ENCODE peak calls at places on chromosomes 5 and 9, in four cellular contexts. One of them, this sample, is unnamed.

GRCh38 chr9:38047301-38048251 is 21.5 kb downstream of the SHB start:
- DNase-seq in ovary: no peak
- DNase-seq in astrocyte of the cerebellum: peak; percentile 90
- DNase-seq in H9: peak; percentile 90
- DNase-seq in this sample: peak; percentile 76

GRCh38 chr9:81394816-81395215 is 294.5 kb downstream of the TLE1 start:
- DNase-seq in astrocyte of the cerebellum: no peak
- DNase-seq in H9: no peak
- DNase-seq in ovary: no peak
- DNase-seq in this sample: no peak

GRCh38 chr5:82758881-82759280 is 318.3 kb downstream of the TMEM167A start:
- DNase-seq in ovary: no peak
- DNase-seq in astrocyte of the cerebellum: no peak
- DNase-seq in H9: no peak
- DNase-seq in this sample: no peak

GRCh38 chr9:89428901-89429890 is 68.7 kb downstream of the SEMA4D start:
- DNase-seq in astrocyte of the cerebellum: no peak
- DNase-seq in H9: peak; percentile 85
- DNase-seq in ovary: no peak
- DNase-seq in this sample: no peak

GRCh38 chr5:43646997-43647396 is 44.0 kb downstream of the NNT start:
- DNase-seq in H9: no peak
- DNase-seq in ovary: no peak
- DNase-seq in astrocyte of the cerebellum: no peak
- DNase-seq in this sample: no peak

GRCh38 chr5:3546028-3546427 is 49.6 kb upstream of the IRX1 start:
- DNase-seq in astrocyte of the cerebellum: no peak
- DNase-seq in H9: no peak
- DNase-seq in ovary: no peak
- DNase-seq in this sample: no peak

GRCh38 chr5:23631283-23632045 is 124.1 kb downstream of the PRDM9 start:
- DNase-seq in H9: no peak
- DNase-seq in astrocyte of the cerebellum: peak; percentile 2
- DNase-seq in ovary: no peak
- DNase-seq in this sample: no peak

GRCh38 chr5:133900498-133901270 is 67.7 kb downstream of the C5orf15 start:
- DNase-seq in H9: no peak
- DNase-seq in astrocyte of the cerebellum: no peak
- DNase-seq in ovary: no peak
- DNase-seq in this sample: no peak

GRCh38 chr9:85108229-85108628 is 438.7 kb downstream of the NTRK2 start:
- DNase-seq in astrocyte of the cerebellum: no peak
- DNase-seq in ovary: no peak
- DNase-seq in H9: no peak
- DNase-seq in this sample: no peak
- TF ChIP-seq CTCF in astrocyte of the cerebellum: no peak
- TF ChIP-seq CTCF in ovary: no peak
- TF ChIP-seq CTCF in H9: peak; percentile 19
- TF ChIP-seq CTCF in this sample: no peak

GRCh38 chr9:33111621-33112020 is 35.1 kb upstream of the SMU1 start:
- DNase-seq in H9: no peak
- DNase-seq in ovary: no peak
- DNase-seq in astrocyte of the cerebellum: no peak
- DNase-seq in this sample: no peak
- TF ChIP-seq CTCF in H9: no peak
- TF ChIP-seq CTCF in ovary: no peak
- TF ChIP-seq CTCF in astrocyte of the cerebellum: no peak
- TF ChIP-seq CTCF in this sample: no peak

DNA sequence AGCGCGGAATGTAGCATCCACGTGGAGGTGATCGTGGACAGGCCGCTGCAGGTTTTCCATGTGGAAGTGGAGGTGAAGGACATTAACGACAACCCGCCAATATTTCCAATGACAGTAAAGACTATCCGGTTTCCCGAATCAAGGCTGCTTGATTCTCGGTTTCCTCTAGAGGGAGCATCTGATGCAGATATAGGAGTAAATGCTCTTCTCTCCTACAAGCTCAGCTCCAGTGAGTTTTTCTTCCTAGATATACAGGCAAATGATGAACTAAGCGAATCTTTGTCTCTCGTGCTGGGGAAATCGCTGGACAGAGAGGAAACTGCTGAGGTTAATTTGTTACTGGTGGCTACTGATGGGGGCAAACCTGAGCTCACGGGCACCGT is 598 bp downstream of the PCDHA2 start:
- DNase-seq in ovary: no peak
- DNase-seq in astrocyte of the cerebellum: no peak
- DNase-seq in H9: peak; percentile 44
- DNase-seq in this sample: no peak
- TF ChIP-seq CTCF in ovary: no peak
- TF ChIP-seq CTCF in astrocyte of the cerebellum: no peak
- TF ChIP-seq CTCF in H9: peak; percentile 59
- TF ChIP-seq CTCF in this sample: no peak

GRCh38 chr9:90830051-90830450 is 28.4 kb downstream of the SYK start:
- DNase-seq in ovary: no peak
- DNase-seq in astrocyte of the cerebellum: no peak
- DNase-seq in H9: peak; percentile 27
- DNase-seq in this sample: no peak
- TF ChIP-seq CTCF in ovary: no peak
- TF ChIP-seq CTCF in astrocyte of the cerebellum: no peak
- TF ChIP-seq CTCF in H9: peak; percentile 22
- TF ChIP-seq CTCF in this sample: no peak

DNA sequence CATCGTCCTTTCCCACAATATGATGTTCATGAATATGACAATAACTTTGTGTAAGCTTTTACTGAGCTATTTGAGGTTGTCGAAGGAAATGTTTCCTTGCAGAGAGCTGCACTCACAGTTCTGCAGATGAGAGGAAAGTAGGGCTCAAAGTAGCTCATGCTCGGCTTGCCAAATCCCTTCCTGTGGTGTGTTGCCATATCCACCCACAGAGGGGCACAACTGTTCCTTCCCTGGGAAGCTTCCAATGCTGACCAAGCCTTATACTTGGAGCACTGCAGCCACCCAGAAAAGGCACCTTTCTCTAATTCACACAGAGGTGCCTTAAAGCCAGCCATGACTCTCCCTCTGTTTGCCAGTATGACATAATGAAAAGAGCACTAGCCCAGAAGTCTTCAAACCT is 390.3 kb downstream of the CAAP1 start:
- DNase-seq in ovary: no peak
- DNase-seq in astrocyte of the cerebellum: no peak
- DNase-seq in H9: peak; percentile 78
- DNase-seq in this sample: no peak
- TF ChIP-seq CTCF in ovary: no peak
- TF ChIP-seq CTCF in astrocyte of the cerebellum: no peak
- TF ChIP-seq CTCF in H9: peak; percentile 74
- TF ChIP-seq CTCF in this sample: no peak

GRCh38 chr9:98774746-98775145 is 21.6 kb downstream of the ANKS6 start:
- DNase-seq in H9: no peak
- DNase-seq in ovary: no peak
- DNase-seq in astrocyte of the cerebellum: no peak
- DNase-seq in this sample: no peak
- TF ChIP-seq CTCF in H9: peak; percentile 81
- TF ChIP-seq CTCF in ovary: no peak
- TF ChIP-seq CTCF in astrocyte of the cerebellum: peak; percentile 73
- TF ChIP-seq CTCF in this sample: peak; percentile 67

DNA sequence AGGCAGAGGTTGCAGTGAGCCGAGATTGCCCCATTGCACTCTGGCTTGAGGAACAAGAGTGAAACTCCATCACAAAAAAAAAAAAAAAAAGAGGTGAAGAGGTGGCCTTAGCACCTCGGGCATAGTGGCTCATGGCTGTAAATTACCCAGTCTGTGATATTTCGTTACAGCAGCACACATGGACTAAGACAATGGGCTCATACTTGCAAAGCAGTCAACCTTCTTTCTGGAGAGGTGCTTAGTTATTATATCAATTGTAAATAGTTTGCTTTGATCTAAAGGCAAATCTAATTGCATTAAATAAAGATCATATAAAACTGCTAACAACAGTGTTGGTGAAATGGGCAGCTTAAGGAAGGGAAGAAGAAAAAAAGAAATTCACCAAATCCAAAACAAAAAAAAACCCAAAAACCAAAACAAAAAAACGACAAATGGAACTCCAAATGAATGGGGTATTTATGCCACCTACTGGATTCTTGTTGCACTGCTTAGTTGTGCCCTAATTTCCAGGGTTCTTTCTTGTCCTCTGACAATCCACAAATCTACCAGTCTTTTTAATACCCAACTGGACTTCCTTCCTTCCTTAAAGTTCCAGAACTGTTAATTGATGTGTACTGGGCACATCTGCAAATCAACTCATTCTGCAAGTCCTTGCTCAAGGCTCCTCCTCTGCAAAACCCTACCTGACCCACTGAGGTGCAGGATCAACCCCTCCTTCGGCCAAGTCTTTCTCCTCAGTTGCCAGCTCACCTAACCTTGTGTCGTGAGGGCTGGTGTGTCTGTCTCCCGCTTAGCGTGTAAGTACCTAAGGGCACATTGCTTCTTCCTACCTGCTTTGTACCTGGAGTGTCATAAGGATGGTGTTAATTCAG is 35.0 kb upstream of the DMRT1 start:
- DNase-seq in H9: no peak
- DNase-seq in astrocyte of the cerebellum: peak; percentile 38
- DNase-seq in ovary: no peak
- DNase-seq in this sample: no peak
- TF ChIP-seq CTCF in H9: peak; percentile 79
- TF ChIP-seq CTCF in astrocyte of the cerebellum: peak; percentile 75
- TF ChIP-seq CTCF in ovary: peak; percentile 14
- TF ChIP-seq CTCF in this sample: peak; percentile 77

GRCh38 chr5:78920604-78921003 is 64.5 kb downstream of the ARSB start:
- DNase-seq in ovary: no peak
- DNase-seq in astrocyte of the cerebellum: no peak
- DNase-seq in H9: no peak
- DNase-seq in this sample: no peak
- TF ChIP-seq CTCF in ovary: no peak
- TF ChIP-seq CTCF in astrocyte of the cerebellum: peak; percentile 56
- TF ChIP-seq CTCF in H9: peak; percentile 48
- TF ChIP-seq CTCF in this sample: peak; percentile 59

GRCh38 chr9:126615791-126616447 is 2.2 kb downstream of the LMX1B start:
- DNase-seq in astrocyte of the cerebellum: no peak
- DNase-seq in H9: peak; percentile 56
- DNase-seq in ovary: no peak
- DNase-seq in this sample: no peak
- TF ChIP-seq CTCF in astrocyte of the cerebellum: no peak
- TF ChIP-seq CTCF in H9: peak; percentile 26
- TF ChIP-seq CTCF in ovary: no peak
- TF ChIP-seq CTCF in this sample: no peak

This sample was measured in AG09319.